ENCODE peak calls at places on chromosomes 7 and 10, in six cellular contexts. S, D, W, M, G and N are unnamed samples.

GRCh38 chr10:118723467-118723866 is 31.3 kb downstream of the CACUL1 start:
- DNase-seq in W (no peak), G (no peak), S (no peak), M (no peak), D (no peak), N (no peak)

GRCh38 chr7:39697481-39697880 is 74.1 kb downstream of the RALA start:
- DNase-seq in W (no peak), S (no peak), D (no peak), M (no peak), G (no peak), N (no peak)

GRCh38 chr10:109894516-109894915 is 28.8 kb downstream of the XPNPEP1 start:
- DNase-seq in G (no peak), D (no peak), S (no peak), M (no peak), W (peak; percentile 30), N (no peak)

GRCh38 chr7:149790146-149790548 is 16.8 kb upstream of the ZNF467 start:
- DNase-seq in D (no peak), S (no peak), M (peak; percentile 40), G (no peak), W (no peak), N (peak; percentile 86)

GRCh38 chr10:788796-789748 is 99.6 kb upstream of the DIP2C start:
- DNase-seq in M (no peak), S (peak; percentile 18), D (peak; percentile 57), G (no peak), W (peak; percentile 15), N (peak; percentile 72)

GRCh38 chr10:27801171-27801785 is 55.7 kb upstream of the MKX start:
- DNase-seq in M (no peak), S (no peak), G (no peak), D (no peak), W (no peak), N (no peak)

GRCh38 chr7:5320391-5320790 is 37.6 kb downstream of the SLC29A4 start:
- DNase-seq in G (no peak), S (no peak), D (no peak), W (no peak), M (no peak), N (no peak)

GRCh38 chr7:69373171-69374035 is 224.9 kb upstream of the AUTS2 start:
- DNase-seq in D (no peak), S (no peak), W (no peak), G (no peak), M (no peak), N (no peak)

GRCh38 chr7:36391436-36392198 is 2.0 kb downstream of the ANLN start:
- DNase-seq in S (no peak), W (peak; percentile 39), D (no peak), G (no peak), M (no peak), N (no peak)

GRCh38 chr10:44564801-44565200 is 179.9 kb upstream of the CXCL12 start:
- DNase-seq in W (no peak), D (no peak), M (no peak), G (no peak), S (no peak), N (no peak)

GRCh38 chr7:65339257-65339656 is 34.4 kb upstream of the ZNF92 start:
- DNase-seq in D (no peak), S (no peak), G (no peak), W (no peak), M (no peak), N (no peak)

GRCh38 chr10:60237977-60238376 is 151.7 kb downstream of the ANK3 start:
- DNase-seq in W (no peak), S (no peak), D (no peak), G (no peak), M (no peak), N (no peak)

GRCh38 chr7:93054975-93055374 is 62.8 kb downstream of the SAMD9 start:
- DNase-seq in S (no peak), W (no peak), D (no peak), G (no peak), M (no peak), N (no peak)

GRCh38 chr7:82275342-82275741 is 168.2 kb downstream of the CACNA2D1 start:
- DNase-seq in S (no peak), G (no peak), D (no peak), W (peak; percentile 91), M (no peak), N (no peak)

GRCh38 chr10:119501690-119502089 is 40.8 kb downstream of the RGS10 start:
- DNase-seq in W (no peak), D (no peak), M (no peak), G (no peak), S (no peak), N (no peak)